ENCODE peak calls at places on chromosomes 7 and 10, in five cellular contexts. Y is H7, U is nephron progenitor cell, K is epithelial cell of proximal tubule, R is NCI-H1694. W is an unnamed sample.

GRCh38 chr10:58919927-58920654 is 256.4 kb upstream of the PHYHIPL start:
- DNase-seq in Y (no peak), U (no peak), K (peak), R (no peak), W (no peak)

GRCh38 chr10:96017227-96017687 is 26.1 kb upstream of the CCNJ start:
- DNase-seq in Y (peak), U (peak), K (peak), R (peak), W (peak)

GRCh38 chr10:103618027-103618385 is 124.5 kb downstream of the NEURL1 start:
- DNase-seq in Y (no peak), U (no peak), K (no peak), R (no peak), W (no peak)

GRCh38 chr7:25862254-25862992 is 289.6 kb upstream of the NFE2L3 start:
- DNase-seq in Y (peak), U (peak), K (peak), R (peak), W (peak)

GRCh38 chr7:47188653-47189315 is 393.1 kb downstream of the TNS3 start:
- DNase-seq in Y (no peak), U (no peak), K (no peak), R (peak), W (no peak)

GRCh38 chr10:119737827-119738226 is 12.0 kb downstream of the INPP5F start:
- DNase-seq in Y (no peak), U (no peak), K (no peak), R (no peak), W (peak)

GRCh38 chr10:79492839-79493238 is 19.5 kb upstream of the EIF5AL1 start:
- DNase-seq in Y (no peak), U (no peak), K (no peak), R (no peak), W (no peak)

GRCh38 chr10:69674786-69675185 is 44.7 kb downstream of the FAM241B start:
- DNase-seq in Y (no peak), U (no peak), K (no peak), R (no peak), W (no peak)

GRCh38 chr7:151327659-151328058 is 14.0 kb upstream of the NUB1 start:
- DNase-seq in Y (no peak), U (no peak), K (peak), R (no peak), W (no peak)

GRCh38 chr10:78953124-78954008 is 115.4 kb upstream of the ZMIZ1 start:
- DNase-seq in Y (no peak), U (peak), K (no peak), R (no peak), W (no peak)

GRCh38 chr10:127913368-127913759 is 6.5 kb downstream of the PTPRE start:
- DNase-seq in Y (no peak), U (no peak), K (no peak), R (no peak), W (no peak)

GRCh38 chr7:75850222-75850621 is 28.6 kb upstream of the RHBDD2 start:
- DNase-seq in Y (no peak), U (no peak), K (no peak), R (no peak), W (no peak)

GRCh38 chr7:8418627-8419245 is 14.7 kb upstream of the NXPH1 start:
- DNase-seq in Y (peak), U (peak), K (peak), R (peak), W (peak)

GRCh38 chr10:21626457-21627161 is 92.6 kb downstream of the MLLT10 start:
- DNase-seq in Y (no peak), U (no peak), K (no peak), R (no peak), W (no peak)

GRCh38 chr10:61404771-61405170 is 48.4 kb downstream of the TMEM26 start:
- DNase-seq in Y (no peak), U (no peak), K (no peak), R (no peak), W (no peak)

GRCh38 chr10:90560331-90560730 is 297.5 kb downstream of the HTR7 start:
- DNase-seq in Y (no peak), U (no peak), K (no peak), R (no peak), W (no peak)

GRCh38 chr10:5317547-5318107 is 47.1 kb upstream of the UCN3 start:
- DNase-seq in Y (no peak), U (no peak), K (peak), R (no peak), W (no peak)

GRCh38 chr10:5292196-5292735 is 72.5 kb upstream of the UCN3 start:
- DNase-seq in Y (no peak), U (no peak), K (no peak), R (no peak), W (no peak)

GRCh38 chr7:824106-824505 is 8.2 kb upstream of the SUN1 start:
- DNase-seq in Y (peak), U (no peak), K (no peak), R (no peak), W (no peak)

GRCh38 chr7:107180378-107180777 is 11.6 kb downstream of the HBP1 start:
- DNase-seq in Y (no peak), U (no peak), K (no peak), R (peak), W (no peak)